ENCODE peak calls at places on chromosome 13, in seven cellular contexts. K is NCI-H1092 treated with DMSO at 0.1 percent for 48 hours; U is neural progenitor cell; W is NCI-H2171; M is CD8-positive, alpha-beta T cell; S is cardiac muscle cell; V is thoracic aorta. J is an unnamed sample.

GRCh38 chr13:36905944-36906343 is 14.1 kb downstream of the SMAD9 start:
- DNase-seq in K (no peak), U (no peak), W (no peak), M (no peak), S (no peak), V (no peak), J (no peak)

GRCh38 chr13:40181203-40181845 is 485.1 kb downstream of the FOXO1 start:
- DNase-seq in K (no peak), U (no peak), W (no peak), M (no peak), S (peak; percentile 92), V (no peak), J (no peak)

GRCh38 chr13:29722415-29722814 is 126.9 kb upstream of the SLC7A1 start:
- DNase-seq in K (no peak), U (no peak), W (no peak), M (no peak), S (no peak), V (no peak), J (no peak)

GRCh38 chr13:110819203-110820014 is 95.5 kb downstream of the ANKRD10 start:
- DNase-seq in K (peak; percentile 79), U (peak; percentile 82), W (no peak), M (peak; percentile 58), S (peak; percentile 78), V (peak; percentile 34), J (peak; percentile 68)

GRCh38 chr13:98500963-98501421 is 75.9 kb downstream of the STK24 start:
- DNase-seq in K (no peak), U (no peak), W (no peak), M (no peak), S (no peak), V (no peak), J (no peak)

GRCh38 chr13:91167706-91168459 is 179.6 kb upstream of the MIR17HG start:
- DNase-seq in K (peak; percentile 19), U (no peak), W (no peak), M (no peak), S (no peak), V (no peak), J (no peak)

GRCh38 chr13:99342723-99343315 is 35.6 kb upstream of the GPR183 start:
- DNase-seq in K (no peak), U (no peak), W (no peak), M (no peak), S (no peak), V (no peak), J (no peak)

GRCh38 chr13:74554581-74555290 is 420.5 kb upstream of the KLF12 start:
- DNase-seq in K (no peak), U (no peak), W (peak; percentile 91), M (no peak), S (no peak), V (no peak), J (no peak)

GRCh38 chr13:112911883-112912282 is 57.1 kb upstream of the MCF2L start:
- DNase-seq in K (no peak), U (no peak), W (no peak), M (no peak), S (no peak), V (no peak), J (no peak)

GRCh38 chr13:29743229-29743786 is 107.1 kb downstream of the UBL3 start:
- DNase-seq in K (no peak), U (peak; percentile 28), W (no peak), M (no peak), S (peak; percentile 33), V (no peak), J (no peak)

GRCh38 chr13:79749556-79749955 is 268.6 kb downstream of the NDFIP2 start:
- DNase-seq in K (no peak), U (no peak), W (no peak), M (no peak), S (peak; percentile 11), V (no peak), J (no peak)

GRCh38 chr13:102817241-102817640 is 18.3 kb downstream of the BIVM start:
- DNase-seq in K (no peak), U (no peak), W (no peak), M (no peak), S (no peak), V (no peak), J (no peak)

GRCh38 chr13:112255550-112256120 is 120.5 kb upstream of the SPACA7 start:
- DNase-seq in K (no peak), U (no peak), W (no peak), M (no peak), S (no peak), V (no peak), J (no peak)

GRCh38 chr13:50198508-50198907 is 183.3 kb downstream of the KCNRG start:
- DNase-seq in K (no peak), U (no peak), W (peak; percentile 36), M (no peak), S (peak; percentile 83), V (no peak), J (no peak)